ENCODE peak calls at places on chromosome 7, in ten cellular contexts. One of them, this sample, is unnamed.

GRCh38 chr7:105268511-105269392 is 120.0 kb downstream of the SRPK2 start:
- DNase-seq in body of pancreas: no peak
- DNase-seq in transverse colon: no peak
- DNase-seq in heart left ventricle: no peak
- DNase-seq in IMR-90: peak
- DNase-seq in tibial nerve: no peak
- DNase-seq in Peyer's patch: no peak
- DNase-seq in thyroid gland: no peak
- DNase-seq in breast epithelium: no peak
- DNase-seq in stomach: no peak
- DNase-seq in this sample: no peak

GRCh38 chr7:42494199-42494710 is 257.2 kb upstream of the GLI3 start:
- DNase-seq in body of pancreas: no peak
- DNase-seq in transverse colon: no peak
- DNase-seq in heart left ventricle: no peak
- DNase-seq in IMR-90: no peak
- DNase-seq in tibial nerve: no peak
- DNase-seq in Peyer's patch: no peak
- DNase-seq in thyroid gland: no peak
- DNase-seq in breast epithelium: no peak
- DNase-seq in stomach: no peak
- DNase-seq in this sample: no peak

GRCh38 chr7:120360918-120361317 is 87.9 kb downstream of the KCND2 start:
- DNase-seq in body of pancreas: no peak
- DNase-seq in transverse colon: no peak
- DNase-seq in heart left ventricle: no peak
- DNase-seq in IMR-90: no peak
- DNase-seq in tibial nerve: no peak
- DNase-seq in Peyer's patch: no peak
- DNase-seq in thyroid gland: no peak
- DNase-seq in breast epithelium: no peak
- DNase-seq in stomach: no peak
- DNase-seq in this sample: no peak

GRCh38 chr7:64878684-64879083 is 24.4 kb upstream of the ZNF273 start:
- DNase-seq in body of pancreas: no peak
- DNase-seq in transverse colon: no peak
- DNase-seq in heart left ventricle: no peak
- DNase-seq in IMR-90: no peak
- DNase-seq in tibial nerve: no peak
- DNase-seq in Peyer's patch: no peak
- DNase-seq in thyroid gland: no peak
- DNase-seq in breast epithelium: no peak
- DNase-seq in stomach: no peak
- DNase-seq in this sample: no peak

GRCh38 chr7:87518735-87519134 is 43.3 kb upstream of the ABCB4 start:
- DNase-seq in body of pancreas: no peak
- DNase-seq in transverse colon: no peak
- DNase-seq in heart left ventricle: no peak
- DNase-seq in IMR-90: no peak
- DNase-seq in tibial nerve: no peak
- DNase-seq in Peyer's patch: no peak
- DNase-seq in thyroid gland: no peak
- DNase-seq in breast epithelium: no peak
- DNase-seq in stomach: no peak
- DNase-seq in this sample: no peak

GRCh38 chr7:95772298-95772770 is at the start of gene DYNC1I1:
- DNase-seq in body of pancreas: peak
- DNase-seq in transverse colon: peak
- DNase-seq in heart left ventricle: peak
- DNase-seq in IMR-90: peak
- DNase-seq in tibial nerve: peak
- DNase-seq in Peyer's patch: peak
- DNase-seq in thyroid gland: peak
- DNase-seq in breast epithelium: peak
- DNase-seq in stomach: peak
- DNase-seq in this sample: peak

GRCh38 chr7:55026867-55027490 is 8.2 kb downstream of the EGFR start:
- DNase-seq in body of pancreas: no peak
- DNase-seq in transverse colon: no peak
- DNase-seq in heart left ventricle: no peak
- DNase-seq in IMR-90: peak
- DNase-seq in tibial nerve: no peak
- DNase-seq in Peyer's patch: no peak
- DNase-seq in thyroid gland: peak
- DNase-seq in breast epithelium: no peak
- DNase-seq in stomach: no peak
- DNase-seq in this sample: no peak

GRCh38 chr7:151167197-151167911 is at the start of gene GBX1:
- DNase-seq in body of pancreas: no peak
- DNase-seq in transverse colon: no peak
- DNase-seq in heart left ventricle: no peak
- DNase-seq in IMR-90: no peak
- DNase-seq in tibial nerve: no peak
- DNase-seq in Peyer's patch: no peak
- DNase-seq in thyroid gland: peak
- DNase-seq in breast epithelium: no peak
- DNase-seq in stomach: peak
- DNase-seq in this sample: no peak

GRCh38 chr7:37445064-37445723 is 3.5 kb downstream of the ELMO1 start:
- DNase-seq in body of pancreas: no peak
- DNase-seq in transverse colon: no peak
- DNase-seq in heart left ventricle: no peak
- DNase-seq in IMR-90: no peak
- DNase-seq in tibial nerve: no peak
- DNase-seq in Peyer's patch: no peak
- DNase-seq in thyroid gland: peak
- DNase-seq in breast epithelium: no peak
- DNase-seq in stomach: no peak
- DNase-seq in this sample: no peak

GRCh38 chr7:133910761-133911160 is 216.4 kb upstream of the LRGUK start:
- DNase-seq in body of pancreas: no peak
- DNase-seq in transverse colon: no peak
- DNase-seq in heart left ventricle: no peak
- DNase-seq in IMR-90: no peak
- DNase-seq in tibial nerve: no peak
- DNase-seq in Peyer's patch: no peak
- DNase-seq in thyroid gland: no peak
- DNase-seq in breast epithelium: no peak
- DNase-seq in stomach: no peak
- DNase-seq in this sample: no peak

DNA sequence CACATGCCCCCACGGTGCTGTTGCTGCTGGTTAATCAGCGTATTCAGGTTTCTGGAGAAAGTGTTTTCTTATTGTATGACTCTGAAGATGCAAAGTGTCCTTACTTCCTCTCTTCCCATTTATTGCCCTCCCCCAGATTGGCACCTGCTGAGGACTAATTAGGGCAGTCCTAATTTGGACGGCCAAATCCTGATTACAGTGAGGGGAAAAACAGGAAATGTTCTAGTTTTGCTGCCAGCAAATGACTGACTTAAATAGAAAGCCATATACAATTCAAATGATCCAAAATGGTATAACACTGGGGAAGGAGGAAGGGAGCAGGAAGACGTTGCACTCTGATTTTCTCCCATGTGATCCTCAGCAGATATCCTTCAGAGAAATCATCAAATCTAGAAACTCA is 222.4 kb upstream of the LRGUK start:
- DNase-seq in body of pancreas: no peak
- DNase-seq in transverse colon: no peak
- DNase-seq in heart left ventricle: no peak
- DNase-seq in IMR-90: no peak
- DNase-seq in tibial nerve: no peak
- DNase-seq in Peyer's patch: no peak
- DNase-seq in thyroid gland: no peak
- DNase-seq in breast epithelium: no peak
- DNase-seq in stomach: no peak
- DNase-seq in this sample: no peak
- TF ChIP-seq POLR2A in body of pancreas: no peak
- TF ChIP-seq POLR2A in transverse colon: no peak
- TF ChIP-seq POLR2A in heart left ventricle: no peak
- TF ChIP-seq POLR2A in IMR-90: no peak
- TF ChIP-seq POLR2A in tibial nerve: no peak
- TF ChIP-seq POLR2A in Peyer's patch: no peak
- TF ChIP-seq POLR2A in thyroid gland: no peak
- TF ChIP-seq POLR2A in breast epithelium: no peak
- TF ChIP-seq POLR2A in stomach: no peak
- TF ChIP-seq POLR2A in this sample: no peak

DNA sequence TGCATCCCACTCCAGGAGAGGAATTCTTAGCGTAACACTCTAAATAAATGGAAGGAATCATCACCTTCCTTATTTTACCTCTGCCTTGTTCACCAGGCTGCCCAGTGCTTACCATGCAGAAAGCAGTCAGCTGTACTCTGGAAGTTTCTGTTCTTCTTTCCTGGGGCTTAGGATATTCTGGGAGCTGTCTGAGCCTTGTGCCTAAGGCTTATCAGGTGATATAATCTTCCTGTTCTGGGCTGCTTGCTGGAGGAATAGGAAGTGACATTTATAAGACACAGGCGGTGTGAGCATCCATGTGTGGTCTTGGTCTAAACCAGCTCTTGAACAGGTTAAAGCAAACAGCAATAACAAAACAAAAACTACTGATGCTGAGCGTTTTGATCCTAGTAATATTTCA is 13.5 kb downstream of the KCTD7 start:
- DNase-seq in body of pancreas: no peak
- DNase-seq in transverse colon: no peak
- DNase-seq in heart left ventricle: no peak
- DNase-seq in IMR-90: no peak
- DNase-seq in tibial nerve: no peak
- DNase-seq in Peyer's patch: no peak
- DNase-seq in thyroid gland: no peak
- DNase-seq in breast epithelium: no peak
- DNase-seq in stomach: no peak
- DNase-seq in this sample: no peak
- TF ChIP-seq POLR2A in body of pancreas: no peak
- TF ChIP-seq POLR2A in transverse colon: no peak
- TF ChIP-seq POLR2A in heart left ventricle: no peak
- TF ChIP-seq POLR2A in IMR-90: no peak
- TF ChIP-seq POLR2A in tibial nerve: no peak
- TF ChIP-seq POLR2A in Peyer's patch: no peak
- TF ChIP-seq POLR2A in thyroid gland: no peak
- TF ChIP-seq POLR2A in breast epithelium: no peak
- TF ChIP-seq POLR2A in stomach: no peak
- TF ChIP-seq POLR2A in this sample: no peak

GRCh38 chr7:28530175-28531142 is 118.1 kb downstream of the CREB5 start:
- DNase-seq in body of pancreas: no peak
- DNase-seq in transverse colon: no peak
- DNase-seq in heart left ventricle: peak
- DNase-seq in IMR-90: peak
- DNase-seq in tibial nerve: peak
- DNase-seq in Peyer's patch: no peak
- DNase-seq in thyroid gland: peak
- DNase-seq in breast epithelium: no peak
- DNase-seq in stomach: peak
- DNase-seq in this sample: no peak

GRCh38 chr7:28528899-28529298 is 116.6 kb downstream of the CREB5 start:
- DNase-seq in body of pancreas: no peak
- DNase-seq in transverse colon: no peak
- DNase-seq in heart left ventricle: peak
- DNase-seq in IMR-90: peak
- DNase-seq in tibial nerve: no peak
- DNase-seq in Peyer's patch: no peak
- DNase-seq in thyroid gland: no peak
- DNase-seq in breast epithelium: no peak
- DNase-seq in stomach: no peak
- DNase-seq in this sample: no peak

GRCh38 chr7:28529755-28530154 is 117.4 kb downstream of the CREB5 start:
- DNase-seq in body of pancreas: no peak
- DNase-seq in transverse colon: no peak
- DNase-seq in heart left ventricle: no peak
- DNase-seq in IMR-90: no peak
- DNase-seq in tibial nerve: no peak
- DNase-seq in Peyer's patch: no peak
- DNase-seq in thyroid gland: no peak
- DNase-seq in breast epithelium: no peak
- DNase-seq in stomach: no peak
- DNase-seq in this sample: no peak

GRCh38 chr7:28520074-28521015 is 108.0 kb downstream of the CREB5 start:
- DNase-seq in body of pancreas: no peak
- DNase-seq in transverse colon: no peak
- DNase-seq in heart left ventricle: no peak
- DNase-seq in IMR-90: peak
- DNase-seq in tibial nerve: no peak
- DNase-seq in Peyer's patch: no peak
- DNase-seq in thyroid gland: no peak
- DNase-seq in breast epithelium: no peak
- DNase-seq in stomach: no peak
- DNase-seq in this sample: no peak

GRCh38 chr7:28524978-28525377 is 112.7 kb downstream of the CREB5 start:
- DNase-seq in body of pancreas: no peak
- DNase-seq in transverse colon: no peak
- DNase-seq in heart left ventricle: no peak
- DNase-seq in IMR-90: no peak
- DNase-seq in tibial nerve: no peak
- DNase-seq in Peyer's patch: no peak
- DNase-seq in thyroid gland: no peak
- DNase-seq in breast epithelium: no peak
- DNase-seq in stomach: no peak
- DNase-seq in this sample: no peak
- TF ChIP-seq POLR2A in body of pancreas: no peak
- TF ChIP-seq POLR2A in transverse colon: no peak
- TF ChIP-seq POLR2A in heart left ventricle: no peak
- TF ChIP-seq POLR2A in IMR-90: no peak
- TF ChIP-seq POLR2A in tibial nerve: no peak
- TF ChIP-seq POLR2A in Peyer's patch: no peak
- TF ChIP-seq POLR2A in thyroid gland: no peak
- TF ChIP-seq POLR2A in breast epithelium: no peak
- TF ChIP-seq POLR2A in stomach: no peak
- TF ChIP-seq POLR2A in this sample: no peak

GRCh38 chr7:156041398-156041797 is 229.1 kb upstream of the SHH start:
- DNase-seq in body of pancreas: no peak
- DNase-seq in transverse colon: no peak
- DNase-seq in heart left ventricle: no peak
- DNase-seq in IMR-90: no peak
- DNase-seq in tibial nerve: no peak
- DNase-seq in Peyer's patch: no peak
- DNase-seq in thyroid gland: no peak
- DNase-seq in breast epithelium: no peak
- DNase-seq in stomach: no peak
- DNase-seq in this sample: no peak

GRCh38 chr7:156036153-156036552 is 223.9 kb upstream of the SHH start:
- DNase-seq in body of pancreas: no peak
- DNase-seq in transverse colon: no peak
- DNase-seq in heart left ventricle: no peak
- DNase-seq in IMR-90: no peak
- DNase-seq in tibial nerve: no peak
- DNase-seq in Peyer's patch: no peak
- DNase-seq in thyroid gland: no peak
- DNase-seq in breast epithelium: no peak
- DNase-seq in stomach: no peak
- DNase-seq in this sample: no peak

GRCh38 chr7:156039971-156040677 is 227.9 kb upstream of the SHH start:
- DNase-seq in body of pancreas: no peak
- DNase-seq in transverse colon: no peak
- DNase-seq in heart left ventricle: no peak
- DNase-seq in IMR-90: no peak
- DNase-seq in tibial nerve: no peak
- DNase-seq in Peyer's patch: no peak
- DNase-seq in thyroid gland: no peak
- DNase-seq in breast epithelium: no peak
- DNase-seq in stomach: no peak
- DNase-seq in this sample: no peak

GRCh38 chr7:156038345-156038744 is 226.1 kb upstream of the SHH start:
- DNase-seq in body of pancreas: no peak
- DNase-seq in transverse colon: no peak
- DNase-seq in heart left ventricle: no peak
- DNase-seq in IMR-90: no peak
- DNase-seq in tibial nerve: no peak
- DNase-seq in Peyer's patch: no peak
- DNase-seq in thyroid gland: no peak
- DNase-seq in breast epithelium: no peak
- DNase-seq in stomach: no peak
- DNase-seq in this sample: no peak

GRCh38 chr7:156039194-156039593 is 226.9 kb upstream of the SHH start:
- DNase-seq in body of pancreas: no peak
- DNase-seq in transverse colon: no peak
- DNase-seq in heart left ventricle: no peak
- DNase-seq in IMR-90: no peak
- DNase-seq in tibial nerve: no peak
- DNase-seq in Peyer's patch: no peak
- DNase-seq in thyroid gland: no peak
- DNase-seq in breast epithelium: no peak
- DNase-seq in stomach: no peak
- DNase-seq in this sample: no peak
- TF ChIP-seq POLR2A in body of pancreas: no peak
- TF ChIP-seq POLR2A in transverse colon: no peak
- TF ChIP-seq POLR2A in heart left ventricle: no peak
- TF ChIP-seq POLR2A in IMR-90: no peak
- TF ChIP-seq POLR2A in tibial nerve: no peak
- TF ChIP-seq POLR2A in Peyer's patch: no peak
- TF ChIP-seq POLR2A in thyroid gland: no peak
- TF ChIP-seq POLR2A in breast epithelium: no peak
- TF ChIP-seq POLR2A in stomach: no peak
- TF ChIP-seq POLR2A in this sample: no peak

This sample was measured in H54.